ENCODE peak calls at places on chromosomes 5 and 9, in five cellular contexts. A is RKO; D is psoas muscle; P is iPS-NIHi11; Z is CD8-positive, alpha-beta T cell. N is an unnamed sample.
A peak's percentile ranks its signal among the peaks of the same experiment; 100 is the strongest.

GRCh38 chr5:112338681-112339337 is 80.3 kb downstream of the EPB41L4A start:
- DNase-seq in P (peak; percentile 37), Z (no peak), D (no peak), A (no peak), N (no peak)

GRCh38 chr5:64625678-64626077 is 64.6 kb upstream of the SHISAL2B start:
- DNase-seq in Z (no peak), P (no peak), D (no peak), A (no peak), N (no peak)

GRCh38 chr5:57817924-57818323 is 335.3 kb upstream of the ACTBL2 start:
- DNase-seq in P (no peak), A (no peak), Z (no peak), D (no peak), N (no peak)

GRCh38 chr9:137451976-137452760 is 7.0 kb downstream of the NSMF start:
- DNase-seq in D (peak; percentile 23), P (no peak), Z (no peak), A (no peak), N (no peak)

GRCh38 chr9:21028476-21028875 is 3.0 kb downstream of the HACD4 start:
- DNase-seq in P (no peak), A (peak; percentile 12), Z (no peak), D (no peak), N (no peak)

GRCh38 chr9:134642385-134643181 is 980 bp downstream of the COL5A1 start:
- DNase-seq in P (peak; percentile 59), A (no peak), Z (no peak), D (peak; percentile 75), N (peak; percentile 85)

GRCh38 chr9:130234340-130235260 is 31.0 kb upstream of the HMCN2 start:
- DNase-seq in D (no peak), P (no peak), Z (no peak), A (no peak), N (no peak)

GRCh38 chr9:121783523-121784507 is 132.4 kb downstream of the DAB2IP start:
- DNase-seq in Z (no peak), P (peak; percentile 56), A (no peak), D (no peak), N (no peak)

GRCh38 chr5:134527156-134527960 is 1.9 kb downstream of the JADE2 start:
- DNase-seq in Z (peak; percentile 58), D (peak; percentile 86), A (peak; percentile 88), P (peak; percentile 92), N (peak; percentile 95)

GRCh38 chr5:163497315-163497714 is 8.1 kb upstream of the MAT2B start:
- DNase-seq in P (no peak), Z (no peak), A (no peak), D (no peak), N (no peak)

GRCh38 chr9:137045294-137046093 is 483 bp downstream of the NPDC1 start:
- DNase-seq in Z (no peak), A (peak; percentile 80), P (peak; percentile 69), D (no peak), N (no peak)

GRCh38 chr9:133633681-133633990 is 2.5 kb upstream of the DBH start:
- DNase-seq in P (no peak), A (no peak), Z (no peak), D (no peak), N (no peak)

GRCh38 chr5:16644301-16644889 is 27.6 kb upstream of the RETREG1 start:
- DNase-seq in Z (no peak), D (no peak), P (no peak), A (no peak), N (no peak)

GRCh38 chr5:885529-885928 is 7.1 kb downstream of the BRD9 start:
- DNase-seq in P (no peak), Z (no peak), A (no peak), D (no peak), N (no peak)

GRCh38 chr5:132102101-132102701 is 28.6 kb downstream of the CSF2 start:
- DNase-seq in Z (no peak), A (no peak), D (no peak), P (no peak), N (no peak)

GRCh38 chr5:156920042-156920860 is 42.8 kb downstream of the TIMD4 start:
- DNase-seq in Z (no peak), P (no peak), D (no peak), A (no peak), N (no peak)

GRCh38 chr5:88269222-88269771 is 652 bp upstream of the TMEM161B start:
- DNase-seq in Z (no peak), D (no peak), A (peak; percentile 34), P (no peak), N (no peak)

GRCh38 chr9:69768716-69769115 is 8.9 kb upstream of the PTAR1 start:
- DNase-seq in D (no peak), P (no peak), A (no peak), Z (no peak), N (no peak)